ENCODE peak calls at places on chromosomes 11 and 22, in ten cellular contexts. O is HCT116, P is OCI-LY7, A is tibial artery, E is RWPE1, F is fibroblast of lung, R is NB4, B is fibroblast of villous mesenchyme, Q is right atrium auricular region, U is nephron progenitor cell. J is an unnamed sample.

GRCh38 chr11:111759778-111760407 is 6.3 kb downstream of the PPP2R1B start:
- DNase-seq in R (no peak), B (no peak), A (no peak), U (no peak), P (no peak), O (no peak), F (no peak), Q (no peak), E (no peak), J (no peak)

GRCh38 chr11:46252373-46252914 is 25.0 kb upstream of the CREB3L1 start:
- DNase-seq in F (peak; percentile 21), Q (no peak), B (peak; percentile 91), R (no peak), P (no peak), A (no peak), O (no peak), U (no peak), E (no peak), J (no peak)

GRCh38 chr11:128725630-128726461 is 32.0 kb downstream of the FLI1 start:
- DNase-seq in A (no peak), U (peak; percentile 54), Q (no peak), O (no peak), E (no peak), B (peak; percentile 54), R (peak; percentile 92), F (peak; percentile 41), P (peak; percentile 95), J (peak; percentile 93)

GRCh38 chr11:117857734-117858369 is 18.6 kb downstream of the FXYD6 start:
- DNase-seq in P (no peak), R (no peak), F (no peak), U (no peak), E (no peak), Q (peak; percentile 54), B (no peak), A (peak; percentile 53), O (no peak), J (no peak)

GRCh38 chr22:50276143-50276542 is 6.0 kb upstream of the MAPK11 start:
- DNase-seq in A (peak; percentile 84), O (no peak), Q (no peak), R (peak; percentile 85), B (peak; percentile 67), E (no peak), U (no peak), F (peak; percentile 51), P (peak; percentile 86), J (peak; percentile 96)

GRCh38 chr22:22166941-22167713 is 77.5 kb upstream of the VPREB1 start:
- DNase-seq in F (no peak), B (no peak), A (no peak), Q (no peak), U (no peak), E (no peak), O (no peak), R (no peak), P (peak; percentile 68), J (no peak)

GRCh38 chr11:105027671-105028070 is 4.7 kb upstream of the CASP5 start:
- DNase-seq in O (no peak), B (no peak), U (no peak), A (no peak), F (no peak), Q (no peak), P (no peak), R (peak; percentile 24), E (no peak), J (no peak)

GRCh38 chr11:92735039-92735438 is 234.4 kb upstream of the MTNR1B start:
- DNase-seq in U (no peak), E (peak; percentile 12), A (no peak), F (no peak), R (peak; percentile 15), P (no peak), O (no peak), B (no peak), Q (no peak), J (no peak)

GRCh38 chr22:39214006-39214382 is 30.8 kb downstream of the PDGFB start:
- DNase-seq in U (no peak), P (no peak), O (no peak), F (no peak), E (peak; percentile 8), Q (no peak), B (no peak), A (no peak), R (no peak), J (no peak)

GRCh38 chr22:39215070-39215396 is 29.7 kb downstream of the PDGFB start:
- DNase-seq in P (no peak), A (peak; percentile 13), B (no peak), R (no peak), O (no peak), F (no peak), Q (no peak), E (no peak), U (no peak), J (no peak)

GRCh38 chr22:39214383-39215069 is 30.3 kb downstream of the PDGFB start:
- DNase-seq in Q (no peak), O (peak; percentile 73), R (no peak), F (no peak), E (peak; percentile 77), A (peak; percentile 16), U (no peak), P (no peak), B (no peak), J (no peak)

GRCh38 chr22:39215430-39216142 is 29.2 kb downstream of the PDGFB start:
- DNase-seq in E (no peak), Q (no peak), F (no peak), A (peak; percentile 17), R (no peak), U (no peak), B (no peak), O (peak; percentile 35), P (peak; percentile 23), J (peak; percentile 48)

GRCh38 chr22:39216143-39216490 is 28.7 kb downstream of the PDGFB start:
- DNase-seq in Q (no peak), P (no peak), R (no peak), A (peak; percentile 47), F (no peak), E (no peak), B (no peak), U (no peak), O (no peak), J (no peak)
- TF ChIP-seq CTCF in Q (no peak), P (no peak), R (no peak), A (no peak), F (no peak), E (no peak), B (no peak), U (peak; percentile 3), O (no peak), J (no peak)

GRCh38 chr11:131295986-131296385 is 74.4 kb upstream of the NTM start:
- DNase-seq in P (no peak), Q (no peak), O (no peak), B (no peak), A (no peak), F (no peak), R (no peak), U (no peak), E (no peak), J (no peak)
- TF ChIP-seq CTCF in P (no peak), Q (no peak), O (no peak), B (no peak), A (no peak), F (no peak), R (no peak), U (no peak), E (no peak), J (no peak)

DNA sequence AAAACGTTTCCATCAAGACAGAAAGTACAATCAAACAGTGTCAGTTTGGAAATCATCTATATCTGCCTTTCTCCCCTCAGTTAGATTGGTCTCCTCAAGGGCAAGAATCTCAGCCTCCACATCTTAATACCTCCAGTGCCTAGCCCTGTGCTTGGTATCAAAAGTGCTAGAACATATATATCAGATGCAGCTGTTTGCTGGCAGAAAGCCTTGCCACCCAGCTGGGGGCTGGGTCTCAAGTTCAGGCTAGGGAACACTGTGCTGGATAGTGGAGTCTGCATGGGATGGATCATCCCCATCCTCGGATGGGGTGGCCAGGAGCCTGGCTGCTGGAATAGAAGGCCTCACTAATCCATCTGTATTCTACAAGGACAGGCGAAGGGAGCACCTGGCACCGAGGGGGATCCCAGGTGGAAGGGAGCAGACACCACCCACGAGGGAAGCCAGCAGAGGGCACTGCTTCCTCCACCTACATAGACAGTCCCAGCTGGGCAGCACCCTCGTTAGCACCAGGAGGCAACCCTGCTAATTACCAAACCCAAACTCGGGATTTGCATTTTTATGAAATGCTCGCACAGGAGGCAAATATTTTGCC is 602.2 kb downstream of the BUD13 start:
- DNase-seq in R (peak; percentile 6), O (no peak), U (no peak), E (no peak), Q (peak; percentile 47), P (peak; percentile 3), A (no peak), B (no peak), F (no peak), J (peak; percentile 12)
- TF ChIP-seq CTCF in R (peak; percentile 31), O (peak; percentile 40), U (peak; percentile 29), E (no peak), Q (no peak), P (peak; percentile 65), A (no peak), B (no peak), F (no peak), J (peak; percentile 37)

GRCh38 chr22:37333724-37334460 is 51.6 kb downstream of the CYTH4 start:
- DNase-seq in F (no peak), Q (no peak), O (no peak), A (no peak), R (no peak), E (no peak), U (no peak), P (no peak), B (no peak), J (no peak)

GRCh38 chr22:37331034-37331428 is 48.7 kb downstream of the CYTH4 start:
- DNase-seq in R (no peak), A (no peak), B (peak; percentile 51), U (no peak), Q (no peak), E (peak; percentile 59), O (no peak), F (peak; percentile 57), P (no peak), J (no peak)

GRCh38 chr22:37330200-37331033 is 48.1 kb downstream of the CYTH4 start:
- DNase-seq in U (peak; percentile 87), P (peak; percentile 87), F (peak; percentile 79), Q (no peak), B (peak; percentile 76), R (peak; percentile 89), O (peak; percentile 96), A (no peak), E (peak; percentile 36), J (peak; percentile 82)

GRCh38 chr22:37329239-37330140 is 47.2 kb downstream of the CYTH4 start:
- DNase-seq in E (no peak), O (no peak), P (no peak), R (no peak), A (no peak), U (no peak), Q (no peak), F (peak; percentile 50), B (no peak), J (no peak)

DNA sequence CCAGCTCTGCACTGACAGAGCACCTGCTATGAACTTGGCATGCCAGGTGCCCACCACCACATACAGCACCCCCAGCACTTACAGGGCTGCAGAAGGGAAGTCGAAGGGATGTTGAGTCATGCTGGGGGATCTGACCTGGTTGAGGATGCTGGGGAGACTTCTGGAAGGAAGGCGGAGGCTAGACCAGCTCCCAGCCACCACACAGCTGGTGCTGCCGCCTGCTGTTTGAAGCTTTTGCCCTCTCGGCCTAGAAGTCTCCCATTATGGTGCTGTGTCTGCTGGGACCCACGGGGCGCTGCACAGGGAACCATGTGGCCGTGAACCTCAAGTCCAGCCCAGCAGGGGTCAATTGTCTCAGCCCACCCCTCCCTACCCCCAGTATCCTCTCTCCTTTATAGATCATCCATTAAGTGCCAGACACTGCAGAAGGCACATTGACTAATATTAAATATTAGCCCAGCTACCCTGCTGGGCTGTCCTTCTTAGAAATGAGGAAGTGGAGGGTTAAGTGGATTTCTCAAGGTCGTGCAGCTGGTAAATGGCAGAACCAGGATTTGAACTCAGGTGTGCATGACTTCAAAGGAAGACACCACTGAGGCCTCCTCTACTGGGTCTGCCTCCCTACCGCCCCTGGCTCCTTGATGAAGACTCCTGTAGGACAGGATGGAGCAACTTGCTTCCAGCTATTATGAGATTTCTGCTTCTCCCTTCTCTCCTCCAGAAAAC is 49.7 kb downstream of the CYTH4 start:
- DNase-seq in U (no peak), R (peak; percentile 45), O (no peak), A (no peak), B (no peak), E (no peak), F (no peak), Q (no peak), P (peak; percentile 56), J (peak; percentile 17)
- TF ChIP-seq CTCF in U (no peak), R (peak; percentile 6), O (peak; percentile 43), A (no peak), B (no peak), E (no peak), F (no peak), Q (no peak), P (peak; percentile 65), J (peak; percentile 17)

J was measured in GM12865.